ENCODE peak calls at places on chromosomes 1 and 21, in seven cellular contexts. One of them, this sample, is unnamed. For H3K4me1, the result is how much of the 10 kb centered on the place peaks cover.

GRCh38 chr1:28123461-28123961 is 35.1 kb upstream of the EYA3 start:
- DNase-seq in kidney: peak
- DNase-seq in suprapubic skin: no peak
- DNase-seq in MM.1S: no peak
- DNase-seq in esophagus squamous epithelium: no peak
- DNase-seq in tibial artery: no peak
- DNase-seq in SJSA1: peak
- DNase-seq in this sample: no peak

GRCh38 chr1:13699936-13700520 is at the start of gene PRDM2:
- DNase-seq in MM.1S: peak
- DNase-seq in esophagus squamous epithelium: no peak
- DNase-seq in tibial artery: peak
- DNase-seq in suprapubic skin: peak
- DNase-seq in SJSA1: peak
- DNase-seq in kidney: peak
- DNase-seq in this sample: peak

GRCh38 chr1:224052767-224053166 is 61.1 kb upstream of the FBXO28 start:
- DNase-seq in esophagus squamous epithelium: no peak
- DNase-seq in suprapubic skin: no peak
- DNase-seq in tibial artery: no peak
- DNase-seq in SJSA1: no peak
- DNase-seq in MM.1S: no peak
- DNase-seq in kidney: no peak
- DNase-seq in this sample: no peak

GRCh38 chr1:27544818-27545612 is 55.0 kb upstream of the WASF2 start:
- DNase-seq in SJSA1: no peak
- DNase-seq in suprapubic skin: no peak
- DNase-seq in esophagus squamous epithelium: no peak
- DNase-seq in MM.1S: no peak
- DNase-seq in kidney: no peak
- DNase-seq in tibial artery: peak
- DNase-seq in this sample: peak

GRCh38 chr1:43074244-43074643 is 97.8 kb downstream of the EBNA1BP2 start:
- DNase-seq in MM.1S: no peak
- DNase-seq in suprapubic skin: no peak
- DNase-seq in esophagus squamous epithelium: no peak
- DNase-seq in SJSA1: no peak
- DNase-seq in kidney: no peak
- DNase-seq in tibial artery: no peak
- DNase-seq in this sample: no peak

GRCh38 chr1:204493145-204493881 is 1.3 kb downstream of the PIK3C2B start:
- DNase-seq in suprapubic skin: peak
- DNase-seq in kidney: peak
- DNase-seq in SJSA1: no peak
- DNase-seq in esophagus squamous epithelium: no peak
- DNase-seq in MM.1S: no peak
- DNase-seq in tibial artery: peak
- DNase-seq in this sample: peak

GRCh38 chr1:181175955-181176354 is 87.5 kb downstream of the IER5 start:
- DNase-seq in SJSA1: peak
- DNase-seq in tibial artery: no peak
- DNase-seq in esophagus squamous epithelium: no peak
- DNase-seq in suprapubic skin: no peak
- DNase-seq in MM.1S: no peak
- DNase-seq in kidney: no peak
- DNase-seq in this sample: no peak

GRCh38 chr21:45420623-45421041 is 15.7 kb downstream of the COL18A1 start:
- DNase-seq in tibial artery: peak
- DNase-seq in MM.1S: no peak
- DNase-seq in kidney: peak
- DNase-seq in SJSA1: no peak
- DNase-seq in esophagus squamous epithelium: no peak
- DNase-seq in suprapubic skin: no peak
- DNase-seq in this sample: peak

GRCh38 chr1:184639205-184639604 is 115.5 kb downstream of the EDEM3 start:
- DNase-seq in tibial artery: no peak
- DNase-seq in SJSA1: no peak
- DNase-seq in MM.1S: no peak
- DNase-seq in kidney: no peak
- DNase-seq in suprapubic skin: no peak
- DNase-seq in esophagus squamous epithelium: no peak
- DNase-seq in this sample: no peak

GRCh38 chr1:221431068-221431651 is 310.7 kb downstream of the DUSP10 start:
- DNase-seq in tibial artery: no peak
- DNase-seq in esophagus squamous epithelium: no peak
- DNase-seq in MM.1S: no peak
- DNase-seq in suprapubic skin: no peak
- DNase-seq in kidney: no peak
- DNase-seq in SJSA1: no peak
- DNase-seq in this sample: no peak

GRCh38 chr21:35226960-35227741 is 178.0 kb upstream of the RUNX1 start:
- DNase-seq in SJSA1: no peak
- DNase-seq in MM.1S: peak
- DNase-seq in esophagus squamous epithelium: no peak
- DNase-seq in suprapubic skin: no peak
- DNase-seq in tibial artery: no peak
- DNase-seq in kidney: no peak
- DNase-seq in this sample: no peak

GRCh38 chr1:219529116-219529515 is 83.8 kb downstream of the ZC3H11B start:
- DNase-seq in tibial artery: no peak
- DNase-seq in SJSA1: no peak
- DNase-seq in kidney: no peak
- DNase-seq in suprapubic skin: no peak
- DNase-seq in MM.1S: no peak
- DNase-seq in esophagus squamous epithelium: no peak
- DNase-seq in this sample: no peak

GRCh38 chr1:40078512-40079333 is 18.3 kb downstream of the PPT1 start:
- DNase-seq in MM.1S: peak
- DNase-seq in tibial artery: no peak
- DNase-seq in kidney: no peak
- DNase-seq in SJSA1: peak
- DNase-seq in suprapubic skin: no peak
- DNase-seq in esophagus squamous epithelium: no peak
- DNase-seq in this sample: no peak

GRCh38 chr1:55536466-55536865 is 321.3 kb upstream of the USP24 start:
- DNase-seq in esophagus squamous epithelium: no peak
- DNase-seq in kidney: no peak
- DNase-seq in suprapubic skin: no peak
- DNase-seq in MM.1S: peak
- DNase-seq in SJSA1: no peak
- DNase-seq in tibial artery: no peak
- DNase-seq in this sample: no peak

DNA sequence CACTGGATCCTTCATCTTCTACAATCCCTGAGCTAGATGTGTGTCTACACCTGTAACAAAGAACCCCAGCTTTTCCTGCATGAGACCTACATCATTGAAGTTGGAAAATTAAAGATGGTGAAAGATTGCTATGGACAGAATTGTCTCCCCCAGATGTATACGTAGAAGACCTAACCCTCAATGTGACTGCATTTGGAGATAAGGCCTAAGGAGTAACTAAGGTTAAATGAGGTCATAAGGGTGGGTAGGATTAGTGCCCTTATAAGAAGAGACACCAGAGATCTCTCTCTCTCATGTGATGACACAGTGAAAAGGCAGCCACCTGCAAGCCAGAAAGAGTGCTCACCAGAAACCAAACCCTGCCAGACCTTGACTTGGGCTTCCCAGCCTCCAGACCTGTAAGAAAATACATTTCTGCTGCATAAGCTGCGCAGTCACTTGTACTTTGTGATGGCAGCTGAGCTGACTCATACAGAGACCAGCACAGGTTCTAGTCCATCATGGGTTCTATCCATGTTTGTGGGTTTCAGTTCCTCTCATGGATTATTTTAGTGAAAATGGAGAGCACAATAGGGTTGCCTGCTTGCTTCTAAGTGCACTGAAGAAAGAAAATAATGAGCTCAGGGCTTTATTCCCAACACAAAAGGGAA is 180.8 kb downstream of the TPR start:
- DNase-seq in esophagus squamous epithelium: no peak
- DNase-seq in tibial artery: no peak
- DNase-seq in SJSA1: no peak
- DNase-seq in MM.1S: peak
- DNase-seq in kidney: no peak
- DNase-seq in suprapubic skin: no peak
- DNase-seq in this sample: no peak
- H3K27ac ChIP-seq in esophagus squamous epithelium: no peak
- H3K27ac ChIP-seq in tibial artery: no peak
- H3K27ac ChIP-seq in SJSA1: no peak
- H3K27ac ChIP-seq in MM.1S: peak
- H3K27ac ChIP-seq in kidney: no peak
- H3K27ac ChIP-seq in suprapubic skin: no peak
- H3K27ac ChIP-seq in this sample: no peak

DNA sequence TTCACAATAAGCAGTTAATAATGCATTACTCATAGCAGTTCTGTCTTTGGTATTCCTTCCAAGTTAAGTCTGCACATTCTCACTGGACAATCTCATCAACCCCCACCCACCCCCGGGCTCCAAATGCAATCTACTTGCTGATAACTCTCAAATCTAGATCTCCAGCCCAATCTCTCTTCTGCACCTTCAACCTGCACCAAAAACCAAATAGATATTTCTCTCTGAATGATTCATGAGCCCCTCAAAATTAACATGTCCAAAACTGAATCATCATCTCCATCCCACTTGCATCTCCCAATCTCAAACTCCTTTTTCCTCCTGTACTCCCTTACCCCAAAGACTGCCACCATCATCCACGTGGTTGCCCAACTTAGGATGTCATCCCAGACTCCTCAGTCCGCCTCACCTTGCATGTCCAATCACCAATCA is 2.7 kb downstream of the DOCK7 start:
- DNase-seq in suprapubic skin: no peak
- DNase-seq in kidney: no peak
- DNase-seq in MM.1S: no peak
- DNase-seq in tibial artery: no peak
- DNase-seq in SJSA1: no peak
- DNase-seq in esophagus squamous epithelium: no peak
- DNase-seq in this sample: no peak
- H3K4me1 ChIP-seq in suprapubic skin: under half
- H3K4me1 ChIP-seq in kidney: under half
- H3K4me1 ChIP-seq in MM.1S: under half
- H3K4me1 ChIP-seq in tibial artery: half or more
- H3K4me1 ChIP-seq in SJSA1: under half
- H3K4me1 ChIP-seq in esophagus squamous epithelium: under half
- H3K4me1 ChIP-seq in this sample: under half

DNA sequence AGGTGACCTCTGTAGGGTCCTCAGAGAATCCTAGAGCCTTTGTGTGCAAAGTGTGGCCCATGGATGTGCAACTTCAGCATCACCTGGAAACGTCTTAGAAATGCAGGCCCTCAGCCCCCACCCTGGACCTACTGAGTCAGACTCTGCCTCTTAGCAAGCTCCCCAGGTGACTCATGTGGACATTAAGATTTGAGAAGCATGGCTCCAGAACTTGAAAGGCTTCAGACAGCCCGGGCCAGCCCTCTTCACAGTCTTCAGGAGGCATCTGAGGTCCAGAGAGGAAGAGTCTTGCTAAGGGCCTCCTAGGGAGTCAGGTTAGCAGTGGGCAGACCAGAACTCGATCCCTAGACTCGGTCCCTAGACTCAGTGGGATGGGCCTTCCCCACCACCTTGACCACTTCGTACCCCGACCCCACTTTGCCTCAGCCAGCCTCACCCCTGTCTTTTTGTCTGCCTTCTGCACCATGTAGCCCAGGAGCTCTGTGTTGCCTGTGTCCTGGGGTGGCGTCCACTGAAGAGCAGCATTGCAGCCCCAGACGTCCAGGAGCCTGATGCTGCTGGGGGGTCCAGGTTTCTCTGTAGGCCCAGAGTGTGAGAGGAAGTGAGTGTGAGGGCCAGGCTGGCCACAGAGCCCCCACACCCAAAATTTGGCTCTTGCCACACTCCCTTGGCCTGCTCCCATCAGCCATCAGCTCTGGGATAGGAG is 4.8 kb downstream of the MYBPH start:
- DNase-seq in tibial artery: no peak
- DNase-seq in MM.1S: no peak
- DNase-seq in SJSA1: no peak
- DNase-seq in suprapubic skin: peak
- DNase-seq in esophagus squamous epithelium: no peak
- DNase-seq in kidney: peak
- DNase-seq in this sample: no peak
- H3K27ac ChIP-seq in tibial artery: no peak
- H3K27ac ChIP-seq in MM.1S: no peak
- H3K27ac ChIP-seq in SJSA1: no peak
- H3K27ac ChIP-seq in suprapubic skin: no peak
- H3K27ac ChIP-seq in esophagus squamous epithelium: no peak
- H3K27ac ChIP-seq in kidney: no peak
- H3K27ac ChIP-seq in this sample: no peak

DNA sequence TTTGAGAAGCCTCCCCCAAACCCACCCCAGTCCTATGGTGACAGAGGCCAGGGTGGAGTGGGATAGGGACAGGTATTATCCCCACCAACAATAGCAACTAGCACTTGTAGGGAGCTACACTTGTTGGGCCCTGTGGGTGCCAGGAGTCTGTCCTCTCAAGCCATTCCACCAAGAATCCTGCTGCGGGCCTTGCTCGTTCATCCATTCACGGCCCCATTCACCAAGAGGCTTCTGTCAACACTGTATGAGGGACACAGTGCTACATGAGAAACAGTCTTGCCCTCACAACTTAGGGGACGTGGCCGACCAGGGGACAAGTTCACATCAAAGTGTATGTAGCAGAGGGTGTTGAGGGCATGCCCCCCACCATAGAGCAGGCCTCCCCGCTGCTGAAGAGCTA is 18.9 kb downstream of the SHISA4 start:
- DNase-seq in tibial artery: no peak
- DNase-seq in esophagus squamous epithelium: no peak
- DNase-seq in SJSA1: no peak
- DNase-seq in suprapubic skin: no peak
- DNase-seq in MM.1S: no peak
- DNase-seq in kidney: no peak
- DNase-seq in this sample: no peak
- H3K4me1 ChIP-seq in tibial artery: half or more
- H3K4me1 ChIP-seq in esophagus squamous epithelium: under half
- H3K4me1 ChIP-seq in SJSA1: under half
- H3K4me1 ChIP-seq in suprapubic skin: under half
- H3K4me1 ChIP-seq in MM.1S: under half
- H3K4me1 ChIP-seq in kidney: under half
- H3K4me1 ChIP-seq in this sample: under half

DNA sequence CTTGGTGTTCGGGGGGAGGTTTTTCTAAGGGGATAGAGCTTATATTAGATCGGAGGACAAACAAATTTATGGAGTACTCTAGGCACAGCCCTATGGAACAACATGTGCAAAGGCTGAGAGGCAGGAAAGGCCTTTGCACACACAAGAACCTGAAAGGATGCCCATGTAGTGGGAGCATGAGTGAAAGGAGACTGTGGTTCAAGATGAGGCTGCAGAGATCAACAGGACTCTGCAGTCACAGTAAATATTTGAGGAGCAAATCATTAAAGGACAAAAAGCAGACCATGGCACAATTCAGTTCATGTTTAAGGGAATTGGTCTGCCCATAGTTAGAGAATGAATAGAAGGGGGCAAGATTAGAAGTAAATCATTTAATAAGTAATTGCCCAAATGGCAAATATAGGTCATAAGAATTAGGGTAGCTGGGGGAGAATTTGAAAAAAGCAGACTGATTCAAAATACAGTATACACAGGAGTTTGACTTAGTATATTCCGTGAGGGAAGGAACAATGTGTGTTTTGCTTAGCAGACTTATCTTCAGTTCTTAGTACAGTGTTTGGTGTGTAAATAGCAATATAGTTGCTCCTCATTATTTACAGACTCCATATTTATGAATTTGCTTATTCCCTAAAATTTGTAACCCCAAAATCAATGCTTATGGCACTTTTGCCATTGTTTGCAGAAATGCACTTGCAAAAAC is 268.1 kb downstream of the SEC16B start:
- DNase-seq in kidney: no peak
- DNase-seq in SJSA1: no peak
- DNase-seq in suprapubic skin: no peak
- DNase-seq in tibial artery: no peak
- DNase-seq in MM.1S: no peak
- DNase-seq in esophagus squamous epithelium: no peak
- DNase-seq in this sample: no peak
- H3K27ac ChIP-seq in kidney: no peak
- H3K27ac ChIP-seq in SJSA1: no peak
- H3K27ac ChIP-seq in suprapubic skin: no peak
- H3K27ac ChIP-seq in tibial artery: no peak
- H3K27ac ChIP-seq in MM.1S: no peak
- H3K27ac ChIP-seq in esophagus squamous epithelium: no peak
- H3K27ac ChIP-seq in this sample: no peak

This sample was measured in heart left ventricle.